ENCODE peak calls at places on chromosomes 4 and X, in four cellular contexts. W is CD4-positive, alpha-beta memory T cell; Y is K562; G is spleen. F is an unnamed sample.

GRCh38 chr4:149914521-149915115 is 99.0 kb upstream of the IQCM start:
- DNase-seq in W (no peak), Y (peak; percentile 46), G (no peak), F (no peak)

GRCh38 chr4:104860227-104861123 is 286.2 kb upstream of the TET2 start:
- DNase-seq in W (peak; percentile 50), Y (peak; percentile 27), G (no peak), F (no peak)

GRCh38 chrX:38999967-39000745 is 198.9 kb downstream of the MID1IP1 start:
- DNase-seq in W (no peak), Y (no peak), G (no peak), F (no peak)

GRCh38 chr4:21011106-21011505 is 310.8 kb downstream of the PACRGL start:
- DNase-seq in W (no peak), Y (no peak), G (no peak), F (no peak)

GRCh38 chrX:46686003-46686645 is 72.8 kb downstream of the SLC9A7 start:
- DNase-seq in W (peak; percentile 44), Y (peak; percentile 37), G (no peak), F (no peak)

GRCh38 chrX:82782014-82782413 is 726.1 kb upstream of the POU3F4 start:
- DNase-seq in W (no peak), Y (no peak), G (no peak), F (no peak)

GRCh38 chr4:82785248-82786003 is 13.2 kb downstream of the SCD5 start:
- DNase-seq in W (no peak), Y (no peak), G (no peak), F (no peak)

GRCh38 chrX:43500996-43501694 is 155.0 kb upstream of the MAOA start:
- DNase-seq in W (no peak), Y (no peak), G (no peak), F (no peak)

GRCh38 chr4:55215087-55215486 is 89.7 kb upstream of the KDR start:
- DNase-seq in W (no peak), Y (no peak), G (no peak), F (no peak)

GRCh38 chr4:15003891-15004700 is 1.8 kb downstream of the CPEB2 start:
- DNase-seq in W (peak; percentile 69), Y (peak; percentile 42), G (peak; percentile 95), F (peak; percentile 59)

GRCh38 chr4:20512053-20512810 is 188.0 kb upstream of the PACRGL start:
- DNase-seq in W (no peak), Y (no peak), G (no peak), F (no peak)

GRCh38 chr4:94852601-94853000 is 94.8 kb downstream of the BMPR1B start:
- DNase-seq in W (no peak), Y (no peak), G (no peak), F (no peak)

GRCh38 chr4:7032591-7032990 is 10.6 kb upstream of the TADA2B start:
- DNase-seq in W (no peak), Y (no peak), G (no peak), F (no peak)

GRCh38 chrX:46575991-46576392 is 2.4 kb downstream of the CHST7 start:
- DNase-seq in W (no peak), Y (no peak), G (no peak), F (no peak)

GRCh38 chrX:136816970-136817369 is 36.2 kb upstream of the ARHGEF6 start:
- DNase-seq in W (no peak), Y (no peak), G (no peak), F (no peak)

GRCh38 chr4:177975315-177975714 is 533.1 kb upstream of the AGA start:
- DNase-seq in W (no peak), Y (no peak), G (no peak), F (no peak)

GRCh38 chr4:4782969-4783368 is 76.5 kb upstream of the MSX1 start:
- DNase-seq in W (no peak), Y (no peak), G (no peak), F (no peak)

GRCh38 chr4:4780634-4781287 is 78.7 kb upstream of the MSX1 start:
- DNase-seq in W (no peak), Y (no peak), G (no peak), F (no peak)

GRCh38 chr4:4784379-4784778 is 75.1 kb upstream of the MSX1 start:
- DNase-seq in W (no peak), Y (no peak), G (no peak), F (no peak)

GRCh38 chr4:4781936-4782754 is 77.3 kb upstream of the MSX1 start:
- DNase-seq in W (no peak), Y (no peak), G (no peak), F (no peak)

GRCh38 chr4:4783847-4784246 is 75.6 kb upstream of the MSX1 start:
- DNase-seq in W (no peak), Y (no peak), G (no peak), F (no peak)
- H3K9me3 ChIP-seq in W (no peaks in the 10 kb centered on the region), Y (no peaks in the 10 kb centered on the region), G (peaks cover 6% of the 10 kb centered on the region), F (no peaks in the 10 kb centered on the region)

GRCh38 chrX:50903387-50904027 is 7.0 kb upstream of the BMP15 start:
- DNase-seq in W (peak; percentile 6), Y (peak; percentile 32), G (no peak), F (no peak)
- H3K4me3 ChIP-seq in W (no peak overlapping the region), Y (no peak overlapping the region), G (no peak overlapping the region), F (no peak overlapping the region)

GRCh38 chr4:189592905-189593304 is 347.8 kb upstream of the FRG1 start:
- DNase-seq in W (no peak), Y (no peak), G (no peak), F (no peak)
- H3K9me3 ChIP-seq in W (no peaks in the 10 kb centered on the region), Y (no peaks in the 10 kb centered on the region), G (no peaks in the 10 kb centered on the region), F (no peaks in the 10 kb centered on the region)

GRCh38 chr4:122788935-122789334 is 37.7 kb upstream of the FGF2 start:
- DNase-seq in W (no peak), Y (no peak), G (no peak), F (no peak)

GRCh38 chr4:122798101-122798500 is 28.5 kb upstream of the FGF2 start:
- DNase-seq in W (no peak), Y (peak; percentile 46), G (no peak), F (peak; percentile 87)

GRCh38 chr4:122797405-122798094 is 29.1 kb upstream of the FGF2 start:
- DNase-seq in W (no peak), Y (no peak), G (no peak), F (no peak)

GRCh38 chr4:122796801-122797404 is 29.7 kb upstream of the FGF2 start:
- DNase-seq in W (no peak), Y (no peak), G (no peak), F (no peak)

GRCh38 chr4:122793811-122794210 is 32.8 kb upstream of the FGF2 start:
- DNase-seq in W (no peak), Y (no peak), G (no peak), F (no peak)
- H3K4me3 ChIP-seq in W (no peak overlapping the region), Y (no peak overlapping the region), G (no peak overlapping the region), F (no peak overlapping the region)

GRCh38 chr4:77284036-77284435 is 127.0 kb downstream of the CCNG2 start:
- DNase-seq in W (no peak), Y (no peak), G (no peak), F (no peak)
- H3K9me3 ChIP-seq in W (no peaks in the 10 kb centered on the region), Y (no peaks in the 10 kb centered on the region), G (no peaks in the 10 kb centered on the region), F (no peaks in the 10 kb centered on the region)

GRCh38 chr4:88758264-88758663 is 60.6 kb upstream of the NAP1L5 start:
- DNase-seq in W (no peak), Y (no peak), G (no peak), F (no peak)

GRCh38 chr4:88759039-88759631 is 61.5 kb upstream of the NAP1L5 start:
- DNase-seq in W (no peak), Y (no peak), G (no peak), F (no peak)

GRCh38 chr4:88757067-88757466 is 59.4 kb upstream of the NAP1L5 start:
- DNase-seq in W (no peak), Y (no peak), G (no peak), F (no peak)

GRCh38 chr4:88756149-88756548 is 58.5 kb upstream of the NAP1L5 start:
- DNase-seq in W (no peak), Y (no peak), G (no peak), F (no peak)

GRCh38 chr4:88757776-88758175 is 60.1 kb upstream of the NAP1L5 start:
- DNase-seq in W (no peak), Y (no peak), G (no peak), F (no peak)
- H3K4me3 ChIP-seq in W (no peak overlapping the region), Y (no peak overlapping the region), G (no peak overlapping the region), F (no peak overlapping the region)

GRCh38 chr4:18322111-18322510 is 300.6 kb upstream of the LCORL start:
- DNase-seq in W (no peak), Y (no peak), G (no peak), F (no peak)
- H3K9me3 ChIP-seq in W (no peaks in the 10 kb centered on the region), Y (peaks cover 2% of the 10 kb centered on the region), G (no peaks in the 10 kb centered on the region), F (no peaks in the 10 kb centered on the region)

F was measured in RWPE2.